ENCODE peak calls at places on chromosomes 12 and 14, in seven cellular contexts. A is hippocampal formation; J is stimulated activated CD4-positive, alpha-beta T cell treated with anti-CD3 and anti-CD28 coated beads, Interleukin-2, amount 100 ng/mL, for 48 hours; F is G401; V is hypothalamus; S is stimulated activated CD8-positive, alpha-beta memory T cell treated with anti-CD3 and anti-CD28 coated beads, Interleukin-4, amount 100 ng/mL, for 1 hour; W is EL. M is an unnamed sample.

GRCh38 chr12:27627123-27627835 is 69.0 kb upstream of the REP15 start:
- DNase-seq in J (no peak), W (peak; percentile 74), A (no peak), F (no peak), V (no peak), S (no peak), M (no peak)

GRCh38 chr14:63432228-63432627 is 110.9 kb downstream of the PPP2R5E start:
- DNase-seq in W (no peak), F (no peak), V (no peak), S (no peak), J (no peak), A (no peak), M (no peak)

GRCh38 chr14:64807588-64807987 is 72.1 kb downstream of the SPTB start:
- DNase-seq in V (no peak), A (no peak), J (no peak), W (peak; percentile 14), F (peak; percentile 59), S (no peak), M (no peak)

GRCh38 chr14:69441948-69442347 is 42.6 kb upstream of the PLEKHD1 start:
- DNase-seq in J (no peak), A (no peak), F (no peak), S (no peak), V (no peak), W (no peak), M (peak; percentile 12)

GRCh38 chr14:100981808-100982207 is 78.3 kb upstream of the RTL1 start:
- DNase-seq in F (no peak), A (no peak), S (no peak), V (no peak), J (no peak), W (peak; percentile 61), M (no peak)

GRCh38 chr14:69001375-69001774 is 22.3 kb upstream of the ACTN1 start:
- DNase-seq in J (no peak), W (no peak), V (no peak), S (no peak), F (no peak), A (no peak), M (no peak)

GRCh38 chr14:38605193-38606114 is 349.6 kb upstream of the CLEC14A start:
- DNase-seq in V (no peak), J (no peak), A (no peak), W (no peak), S (no peak), F (no peak), M (no peak)

GRCh38 chr12:4477133-4477532 is 31.5 kb upstream of the FGF6 start:
- DNase-seq in A (no peak), S (no peak), V (no peak), J (no peak), F (no peak), W (peak; percentile 30), M (no peak)

GRCh38 chr14:97459180-97459579 is 662.0 kb downstream of the VRK1 start:
- DNase-seq in J (no peak), F (no peak), V (no peak), W (no peak), A (no peak), S (no peak), M (no peak)

GRCh38 chr12:69007166-69007857 is 74.3 kb upstream of the CPM start:
- DNase-seq in W (peak; percentile 71), V (no peak), F (no peak), J (peak; percentile 1), S (no peak), A (no peak), M (no peak)

GRCh38 chr14:94564381-94564780 is 3.1 kb downstream of the SERPINA4 start:
- DNase-seq in A (no peak), F (no peak), V (no peak), J (no peak), W (no peak), S (no peak), M (no peak)

GRCh38 chr14:93527076-93527692 is 96.4 kb downstream of the UNC79 start:
- DNase-seq in J (no peak), A (no peak), V (no peak), W (no peak), F (peak; percentile 8), S (no peak), M (no peak)

GRCh38 chr12:8781326-8781725 is 41.1 kb upstream of the A2ML1 start:
- DNase-seq in W (no peak), S (no peak), J (no peak), F (peak; percentile 93), V (no peak), A (no peak), M (no peak)

GRCh38 chr12:108566452-108566851 is 4.1 kb downstream of the ISCU start:
- DNase-seq in J (no peak), F (no peak), W (no peak), A (no peak), V (no peak), S (no peak), M (no peak)

GRCh38 chr14:93832076-93832475 is 43.8 kb upstream of the PRIMA1 start:
- DNase-seq in W (no peak), F (peak; percentile 70), S (no peak), V (no peak), A (no peak), J (no peak), M (no peak)

GRCh38 chr12:120928864-120929652 is 24.9 kb upstream of the SPPL3 start:
- DNase-seq in F (no peak), A (no peak), W (no peak), V (no peak), J (no peak), S (no peak), M (no peak)

GRCh38 chr12:57604454-57605307 is at the start of gene DTX3:
- DNase-seq in W (peak; percentile 32), J (peak; percentile 24), V (peak; percentile 73), S (no peak), F (peak; percentile 74), A (peak; percentile 52), M (peak; percentile 60)

GRCh38 chr14:75689012-75689411 is 28.0 kb downstream of the TTLL5 start:
- DNase-seq in S (no peak), F (no peak), J (no peak), A (no peak), V (no peak), W (peak; percentile 8), M (no peak)

GRCh38 chr12:118850244-118850825 is 131.0 kb upstream of the SRRM4 start:
- DNase-seq in V (no peak), S (no peak), F (no peak), A (no peak), W (no peak), J (peak; percentile 11), M (peak; percentile 21)

GRCh38 chr12:105358789-105359188 is 28.3 kb downstream of the C12orf75 start:
- DNase-seq in A (peak; percentile 48), J (no peak), W (no peak), F (peak; percentile 5), V (no peak), S (no peak), M (peak; percentile 46)

GRCh38 chr14:52080171-52080800 is 11.4 kb upstream of the NID2 start:
- DNase-seq in W (peak; percentile 74), J (no peak), S (no peak), F (no peak), V (no peak), A (no peak), M (no peak)

GRCh38 chr12:112305951-112306350 is 76.3 kb downstream of the HECTD4 start:
- DNase-seq in J (no peak), V (no peak), F (peak; percentile 77), W (no peak), S (no peak), A (no peak), M (no peak)